ENCODE peak calls at places on chromosomes 3 and 15, in eight cellular contexts. K is NB4, H is endothelial cell of umbilical vein, F is left ventricle myocardium inferior, D is WTC11, B is esophagus squamous epithelium, C is right atrium auricular region, A is AG04449. E is an unnamed sample.
A peak's percentile ranks its signal among the peaks of the same experiment; 100 is the strongest.

GRCh38 chr15:76979331-76979925 is 15.5 kb upstream of the PSTPIP1 start:
- DNase-seq in K (no peak), H (no peak), F (no peak), D (no peak), B (no peak), C (no peak), A (no peak), E (no peak)

GRCh38 chr3:11350374-11350773 is 78.2 kb downstream of the ATG7 start:
- DNase-seq in K (no peak), H (no peak), F (no peak), D (no peak), B (no peak), C (no peak), A (no peak), E (no peak)

GRCh38 chr3:39105687-39106063 is 1.8 kb downstream of the GORASP1 start:
- DNase-seq in K (no peak), H (no peak), F (no peak), D (no peak), B (no peak), C (no peak), A (no peak), E (no peak)

GRCh38 chr3:9316881-9317341 is 45.9 kb upstream of the THUMPD3 start:
- DNase-seq in K (no peak), H (peak; percentile 81), F (no peak), D (peak; percentile 15), B (no peak), C (peak; percentile 63), A (no peak), E (peak; percentile 21)

GRCh38 chr3:126540342-126540849 is 16.4 kb downstream of the CHST13 start:
- DNase-seq in K (peak; percentile 97), H (peak; percentile 11), F (no peak), D (no peak), B (no peak), C (peak; percentile 48), A (peak; percentile 80), E (peak; percentile 65)

GRCh38 chr15:100780208-100780800 is 99.3 kb upstream of the ALDH1A3 start:
- DNase-seq in K (no peak), H (no peak), F (no peak), D (peak; percentile 3), B (no peak), C (peak; percentile 32), A (no peak), E (peak; percentile 53)

GRCh38 chr3:35965908-35966307 is 326.6 kb downstream of the ARPP21 start:
- DNase-seq in K (peak; percentile 30), H (peak; percentile 38), F (no peak), D (no peak), B (no peak), C (no peak), A (no peak), E (no peak)

GRCh38 chr3:10511809-10512494 is 6.6 kb upstream of the ATP2B2 start:
- DNase-seq in K (no peak), H (no peak), F (no peak), D (no peak), B (no peak), C (no peak), A (peak; percentile 51), E (no peak)

GRCh38 chr3:149375164-149375823 is 2.2 kb downstream of the TM4SF1 start:
- DNase-seq in K (no peak), H (peak; percentile 72), F (no peak), D (no peak), B (no peak), C (no peak), A (no peak), E (no peak)

GRCh38 chr3:147945968-147946519 is 536.9 kb downstream of the ZIC1 start:
- DNase-seq in K (peak; percentile 13), H (peak; percentile 68), F (peak; percentile 33), D (peak; percentile 33), B (no peak), C (peak; percentile 64), A (peak; percentile 87), E (peak; percentile 41)

GRCh38 chr15:55823191-55823670 is 80.3 kb upstream of the PRTG start:
- DNase-seq in K (no peak), H (peak; percentile 83), F (no peak), D (no peak), B (no peak), C (no peak), A (peak; percentile 78), E (no peak)

GRCh38 chr3:178231645-178232044 is 304.6 kb upstream of the KCNMB2 start:
- DNase-seq in K (no peak), H (no peak), F (no peak), D (no peak), B (no peak), C (no peak), A (no peak), E (no peak)

GRCh38 chr15:55661431-55661830 is 73.3 kb upstream of the PYGO1 start:
- DNase-seq in K (no peak), H (peak; percentile 60), F (no peak), D (no peak), B (no peak), C (no peak), A (no peak), E (no peak)

GRCh38 chr3:71252466-71252865 is 331.1 kb downstream of the FOXP1 start:
- DNase-seq in K (no peak), H (no peak), F (no peak), D (no peak), B (no peak), C (no peak), A (no peak), E (no peak)

GRCh38 chr15:61796056-61796455 is 264.2 kb downstream of the VPS13C start:
- DNase-seq in K (no peak), H (no peak), F (no peak), D (no peak), B (no peak), C (no peak), A (no peak), E (no peak)

GRCh38 chr3:187889601-187890404 is 144.5 kb upstream of the BCL6 start:
- DNase-seq in K (peak; percentile 74), H (no peak), F (no peak), D (no peak), B (no peak), C (no peak), A (no peak), E (no peak)

GRCh38 chr3:60992395-60992794 is 258.9 kb downstream of the FHIT start:
- DNase-seq in K (peak; percentile 80), H (no peak), F (peak; percentile 19), D (no peak), B (no peak), C (no peak), A (no peak), E (no peak)

GRCh38 chr3:15380980-15381890 is 46.1 kb downstream of the METTL6 start:
- DNase-seq in K (no peak), H (no peak), F (no peak), D (no peak), B (no peak), C (no peak), A (no peak), E (no peak)

GRCh38 chr15:31300981-31301686 is 25.5 kb upstream of the KLF13 start:
- DNase-seq in K (peak; percentile 95), H (no peak), F (no peak), D (no peak), B (no peak), C (peak; percentile 57), A (no peak), E (peak; percentile 50)

GRCh38 chr15:34696506-34696905 is 58.3 kb downstream of the GJD2 start:
- DNase-seq in K (no peak), H (no peak), F (no peak), D (no peak), B (no peak), C (no peak), A (no peak), E (no peak)

GRCh38 chr15:63030101-63030528 is 12.4 kb upstream of the TPM1 start:
- DNase-seq in K (no peak), H (no peak), F (no peak), D (no peak), B (no peak), C (no peak), A (no peak), E (peak; percentile 84)

GRCh38 chr3:188455748-188456147 is 301.8 kb downstream of the LPP start:
- DNase-seq in K (no peak), H (no peak), F (no peak), D (no peak), B (no peak), C (no peak), A (no peak), E (no peak)

GRCh38 chr3:14246414-14246813 is 67.8 kb downstream of the LSM3 start:
- DNase-seq in K (no peak), H (no peak), F (no peak), D (no peak), B (no peak), C (no peak), A (no peak), E (no peak)

GRCh38 chr3:11774296-11774877 is 72.3 kb downstream of the TAMM41 start:
- DNase-seq in K (peak; percentile 43), H (peak; percentile 60), F (no peak), D (peak; percentile 68), B (no peak), C (no peak), A (no peak), E (no peak)

GRCh38 chr3:174439621-174440349 is 419.3 kb upstream of the NAALADL2 start:
- DNase-seq in K (peak; percentile 76), H (peak; percentile 84), F (no peak), D (no peak), B (no peak), C (no peak), A (peak; percentile 97), E (peak; percentile 47)

GRCh38 chr15:69045810-69046209 is 31.3 kb downstream of the NOX5 start:
- DNase-seq in K (peak; percentile 76), H (no peak), F (no peak), D (peak; percentile 31), B (no peak), C (no peak), A (no peak), E (no peak)
- TF ChIP-seq CTCF in K (peak; percentile 36), H (peak; percentile 18), F (peak; percentile 22), D (no peak), B (no peak), C (no peak), A (peak; percentile 30), E (no peak)

GRCh38 chr3:127632035-127632434 is 3.0 kb downstream of the PODXL2 start:
- DNase-seq in K (no peak), H (no peak), F (no peak), D (no peak), B (no peak), C (no peak), A (no peak), E (no peak)
- TF ChIP-seq CTCF in K (no peak), H (no peak), F (no peak), D (no peak), B (no peak), C (no peak), A (no peak), E (no peak)

DNA sequence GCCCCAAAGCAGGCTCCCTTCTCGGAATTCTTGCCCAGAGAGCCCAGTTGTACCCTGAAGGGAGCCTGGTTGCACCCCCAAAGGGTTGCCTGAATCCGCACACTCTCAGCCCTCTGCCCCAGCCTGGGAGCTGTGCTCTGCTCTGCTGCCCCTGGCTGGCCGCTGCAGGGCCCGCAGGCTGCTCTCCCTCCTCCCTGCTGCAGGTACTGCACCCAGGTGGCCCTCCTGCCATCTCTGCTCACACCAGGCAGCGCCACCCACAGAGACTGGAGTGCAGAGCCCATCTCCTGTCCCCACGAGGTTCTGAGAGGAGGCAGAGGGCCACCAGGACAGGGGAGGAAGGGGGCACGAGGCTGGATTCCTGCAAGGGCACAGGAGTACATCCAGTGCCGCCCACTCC is 134.2 kb upstream of the NSMCE3 start:
- DNase-seq in K (no peak), H (no peak), F (no peak), D (peak; percentile 67), B (no peak), C (no peak), A (no peak), E (no peak)
- TF ChIP-seq CTCF in K (no peak), H (no peak), F (no peak), D (no peak), B (no peak), C (no peak), A (no peak), E (no peak)

GRCh38 chr3:139772539-139773500 is 95.0 kb upstream of the NMNAT3 start:
- DNase-seq in K (peak; percentile 5), H (no peak), F (no peak), D (no peak), B (no peak), C (no peak), A (peak; percentile 79), E (no peak)
- TF ChIP-seq CTCF in K (no peak), H (no peak), F (no peak), D (no peak), B (no peak), C (no peak), A (no peak), E (no peak)